ENCODE peak calls at places on chromosome 5, in six cellular contexts. M is tibial nerve, A is stomach, Z is K562, J is esophagus squamous epithelium, V is HCT116. H is an unnamed sample.

GRCh38 chr5:83446253-83446947 is 25.1 kb upstream of the VCAN start:
- DNase-seq in V (no peak), M (no peak), A (no peak), Z (no peak), J (no peak), H (no peak)

GRCh38 chr5:9454491-9454890 is 91.4 kb downstream of the SEMA5A start:
- DNase-seq in Z (no peak), J (no peak), A (no peak), V (no peak), M (no peak), H (no peak)

GRCh38 chr5:124634228-124634819 is 112.1 kb downstream of the ZNF608 start:
- DNase-seq in V (peak), J (no peak), M (no peak), A (no peak), Z (no peak), H (no peak)

GRCh38 chr5:6979061-6979460 is 265.8 kb downstream of the TENT4A start:
- DNase-seq in M (no peak), J (no peak), Z (no peak), A (no peak), V (no peak), H (no peak)

GRCh38 chr5:174698156-174698555 is 26.2 kb upstream of the MSX2 start:
- DNase-seq in Z (no peak), M (no peak), J (no peak), V (no peak), A (no peak), H (no peak)

GRCh38 chr5:157222506-157223230 is 42.0 kb downstream of the ITK start:
- DNase-seq in V (no peak), M (no peak), Z (no peak), A (no peak), J (no peak), H (no peak)

GRCh38 chr5:132387649-132388117 is 18.2 kb downstream of the SLC22A5 start:
- DNase-seq in Z (peak), A (peak), V (peak), J (no peak), M (peak), H (peak)

GRCh38 chr5:125597338-125597737 is 825.9 kb upstream of the GRAMD2B start:
- DNase-seq in M (no peak), Z (no peak), V (no peak), J (no peak), A (no peak), H (no peak)

GRCh38 chr5:59328801-59329296 is 564.7 kb downstream of the PDE4D start:
- DNase-seq in Z (no peak), A (no peak), M (no peak), J (no peak), V (no peak), H (no peak)

GRCh38 chr5:6692906-6693305 is 20.3 kb upstream of the TENT4A start:
- DNase-seq in A (no peak), J (no peak), Z (no peak), V (no peak), M (no peak), H (no peak)

GRCh38 chr5:133635051-133635450 is 22.7 kb upstream of the FSTL4 start:
- DNase-seq in Z (no peak), A (no peak), J (no peak), V (no peak), M (no peak), H (no peak)

GRCh38 chr5:32329395-32329834 is 16.7 kb upstream of the MTMR12 start:
- DNase-seq in V (peak), J (no peak), Z (peak), M (peak), A (peak), H (peak)

GRCh38 chr5:75054110-75054930 is 2.0 kb upstream of the GCNT4 start:
- DNase-seq in V (no peak), J (no peak), Z (no peak), M (peak), A (peak), H (peak)

GRCh38 chr5:96527826-96528225 is 94.8 kb upstream of the PCSK1 start:
- DNase-seq in A (no peak), V (no peak), J (no peak), Z (no peak), M (no peak), H (no peak)

GRCh38 chr5:151086905-151087360 is 6.1 kb upstream of the TNIP1 start:
- DNase-seq in A (peak), Z (no peak), J (no peak), V (no peak), M (no peak), H (peak)

GRCh38 chr5:65077653-65078052 is 308.9 kb downstream of the CWC27 start:
- DNase-seq in V (no peak), J (no peak), A (no peak), M (no peak), Z (no peak), H (no peak)

GRCh38 chr5:151597749-151598148 is 6.6 kb upstream of the FAT2 start:
- DNase-seq in J (no peak), M (no peak), A (no peak), V (no peak), Z (no peak), H (no peak)

GRCh38 chr5:79938468-79938867 is 52.6 kb downstream of the MTX3 start:
- DNase-seq in V (no peak), J (no peak), M (no peak), A (no peak), Z (no peak), H (no peak)

GRCh38 chr5:155883966-155884555 is 442.9 kb upstream of the SGCD start:
- DNase-seq in V (no peak), M (no peak), J (no peak), Z (no peak), A (no peak), H (no peak)

GRCh38 chr5:135195267-135195603 is 161.2 kb upstream of the PITX1 start:
- DNase-seq in J (no peak), M (no peak), V (no peak), Z (no peak), A (no peak), H (no peak)

GRCh38 chr5:135489466-135490244 is 37.5 kb upstream of the TIFAB start:
- DNase-seq in J (no peak), V (no peak), A (no peak), Z (no peak), M (no peak), H (no peak)

GRCh38 chr5:129771058-129771838 is 23.4 kb downstream of the MINAR2 start:
- DNase-seq in A (peak), Z (peak), M (peak), J (no peak), V (peak), H (peak)

GRCh38 chr5:54656261-54656728 is 138.7 kb downstream of the SNX18 start:
- DNase-seq in Z (no peak), A (peak), M (no peak), V (no peak), J (no peak), H (peak)

GRCh38 chr5:172669808-172670402 is 28.8 kb downstream of the NEURL1B start:
- DNase-seq in A (no peak), M (no peak), Z (no peak), V (no peak), J (no peak), H (no peak)

GRCh38 chr5:157948738-157949410 is 89.9 kb upstream of the CLINT1 start:
- DNase-seq in M (peak), Z (peak), V (peak), J (peak), A (peak), H (peak)

GRCh38 chr5:154881986-154882385 is 23.6 kb downstream of the CNOT8 start:
- DNase-seq in Z (no peak), V (no peak), M (no peak), J (no peak), A (no peak), H (no peak)

GRCh38 chr5:72829707-72830106 is 13.2 kb downstream of the TNPO1 start:
- DNase-seq in V (no peak), M (no peak), A (no peak), Z (no peak), J (no peak), H (no peak)

GRCh38 chr5:16600949-16601348 is 15.8 kb downstream of the RETREG1 start:
- DNase-seq in V (no peak), A (no peak), M (no peak), J (no peak), Z (no peak), H (no peak)

GRCh38 chr5:175658299-175659145 is 651 bp downstream of the HRH2 start:
- DNase-seq in A (peak), M (no peak), J (no peak), V (no peak), Z (no peak), H (no peak)

GRCh38 chr5:139752506-139753350 is 42.9 kb upstream of the PSD2 start:
- DNase-seq in J (no peak), V (no peak), Z (peak), M (no peak), A (no peak), H (no peak)

GRCh38 chr5:151958111-151958510 is 33.5 kb upstream of the GLRA1 start:
- DNase-seq in V (no peak), J (no peak), Z (no peak), A (no peak), M (no peak), H (no peak)

GRCh38 chr5:151651997-151652645 is 34.6 kb downstream of the SPARC start:
- DNase-seq in M (peak), V (peak), J (no peak), A (peak), Z (peak), H (peak)

GRCh38 chr5:132370241-132370820 is 821 bp downstream of the SLC22A5 start:
- DNase-seq in V (no peak), J (no peak), M (no peak), Z (peak), A (no peak), H (no peak)

GRCh38 chr5:39513236-39513635 is 88.5 kb upstream of the DAB2 start:
- DNase-seq in J (no peak), Z (no peak), A (no peak), V (peak), M (no peak), H (peak)
- TF ChIP-seq POLR2A in J (no peak), Z (no peak), A (no peak), V (no peak), M (no peak), H (no peak)

DNA sequence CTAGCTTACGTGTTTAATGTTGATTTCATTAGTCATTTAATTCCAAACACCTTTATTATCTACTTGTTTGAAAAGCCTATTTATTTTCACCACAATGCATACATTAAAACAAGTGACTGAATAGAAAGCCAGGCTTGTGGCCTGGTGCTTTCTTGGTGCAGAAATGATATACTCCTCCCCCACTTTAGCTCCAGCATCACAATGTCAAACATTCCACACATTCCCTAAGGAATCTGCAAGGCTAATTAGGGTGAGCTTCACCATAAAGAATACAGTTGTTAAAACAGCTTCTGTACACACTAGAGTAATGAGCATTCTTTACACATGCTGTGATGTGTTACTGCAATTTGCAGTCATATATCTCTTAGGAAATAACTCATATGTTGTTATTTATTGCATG is 705.8 kb downstream of the CETN3 start:
- DNase-seq in M (no peak), J (no peak), V (no peak), A (no peak), Z (no peak), H (no peak)
- H3K27ac ChIP-seq in M (no peak), J (no peak), V (no peak), A (no peak), Z (no peak), H (no peak)

GRCh38 chr5:68884893-68885292 is 208.9 kb upstream of the SLC30A5 start:
- DNase-seq in V (peak), A (no peak), M (no peak), J (no peak), Z (peak), H (no peak)
- TF ChIP-seq CTCF in V (peak), A (no peak), M (no peak), J (peak), Z (peak), H (no peak)

DNA sequence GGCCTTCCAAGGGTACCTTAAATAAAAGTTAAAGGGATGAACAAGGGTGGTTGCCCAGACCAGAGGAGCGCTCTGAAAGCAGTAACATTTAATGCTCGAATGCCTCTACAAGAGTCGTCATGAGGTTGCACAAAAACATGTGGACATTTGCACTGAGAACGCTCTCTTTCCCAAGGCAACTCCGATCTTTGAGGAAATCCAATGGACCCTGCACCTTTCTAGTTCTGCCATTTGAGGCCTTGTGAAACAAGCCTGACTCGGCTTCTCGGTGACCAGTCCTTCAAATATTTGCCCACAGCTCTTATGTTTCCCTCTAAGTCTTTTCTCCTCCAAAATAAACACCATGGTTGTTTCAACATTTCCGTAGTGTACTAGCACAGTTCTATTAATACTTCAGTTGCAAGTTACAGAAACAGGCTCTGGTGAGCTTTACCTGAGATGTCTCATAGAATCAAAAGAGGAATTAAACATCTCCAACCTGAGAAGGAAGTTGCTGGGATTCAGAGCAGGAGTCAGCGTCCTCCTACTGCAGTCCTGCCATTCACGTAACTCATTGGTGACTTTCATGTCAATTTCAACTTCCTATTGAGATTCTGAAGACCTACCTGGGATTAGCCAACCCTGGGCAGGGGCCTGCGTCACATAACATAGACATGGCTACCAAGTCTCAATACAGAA is 168.8 kb upstream of the RAI14 start:
- DNase-seq in Z (no peak), J (no peak), A (peak), V (no peak), M (no peak), H (no peak)
- TF ChIP-seq POLR2A in Z (no peak), J (no peak), A (no peak), V (no peak), M (no peak), H (no peak)

H was measured in transverse colon.